ENCODE peak calls at places on chromosomes 12 and 14, in four cellular contexts. One of them, this sample, is unnamed.

GRCh38 chr12:57720606-57721595 is 17.6 kb downstream of the AGAP2 start:
- DNase-seq in K562: no peak
- DNase-seq in A549: no peak
- DNase-seq in HepG2: no peak
- DNase-seq in this sample: no peak

GRCh38 chr14:54188036-54188666 is 208.7 kb upstream of the CDKN3 start:
- DNase-seq in K562: no peak
- DNase-seq in A549: no peak
- DNase-seq in HepG2: no peak
- DNase-seq in this sample: no peak

GRCh38 chr12:29762637-29763300 is 21.0 kb downstream of the TMTC1 start:
- DNase-seq in K562: no peak
- DNase-seq in A549: no peak
- DNase-seq in HepG2: no peak
- DNase-seq in this sample: no peak

GRCh38 chr12:101021911-101022388 is 188.1 kb downstream of the SLC5A8 start:
- DNase-seq in K562: no peak
- DNase-seq in A549: peak; percentile 35
- DNase-seq in HepG2: peak; percentile 5
- DNase-seq in this sample: peak; percentile 76

GRCh38 chr12:17079251-17079909 is 473.4 kb upstream of the LMO3 start:
- DNase-seq in K562: no peak
- DNase-seq in A549: no peak
- DNase-seq in HepG2: peak; percentile 1
- DNase-seq in this sample: no peak

GRCh38 chr12:109720152-109720855 is 6.7 kb downstream of the FAM222A start:
- DNase-seq in K562: no peak
- DNase-seq in A549: no peak
- DNase-seq in HepG2: no peak
- DNase-seq in this sample: no peak

GRCh38 chr14:104600141-104600643 is 4.4 kb downstream of the TMEM179 start:
- DNase-seq in K562: no peak
- DNase-seq in A549: peak; percentile 55
- DNase-seq in HepG2: no peak
- DNase-seq in this sample: no peak

GRCh38 chr12:98227162-98227561 is 288.2 kb upstream of the TMPO start:
- DNase-seq in K562: peak; percentile 13
- DNase-seq in A549: peak; percentile 45
- DNase-seq in HepG2: peak; percentile 6
- DNase-seq in this sample: no peak

GRCh38 chr12:90974286-90974685 is 19.3 kb upstream of the CCER1 start:
- DNase-seq in K562: no peak
- DNase-seq in A549: peak; percentile 13
- DNase-seq in HepG2: no peak
- DNase-seq in this sample: no peak

GRCh38 chr14:96205059-96205993 is 687 bp downstream of the BDKRB2 start:
- DNase-seq in K562: no peak
- DNase-seq in A549: no peak
- DNase-seq in HepG2: no peak
- DNase-seq in this sample: no peak

GRCh38 chr14:65496178-65496993 is 83.9 kb downstream of the FUT8 start:
- DNase-seq in K562: no peak
- DNase-seq in A549: peak; percentile 24
- DNase-seq in HepG2: no peak
- DNase-seq in this sample: no peak

GRCh38 chr14:20428010-20428365 is 8.0 kb downstream of the KLHL33 start:
- DNase-seq in K562: no peak
- DNase-seq in A549: no peak
- DNase-seq in HepG2: no peak
- DNase-seq in this sample: no peak

GRCh38 chr12:118064608-118065007 is 3.6 kb upstream of the WSB2 start:
- DNase-seq in K562: peak; percentile 35
- DNase-seq in A549: no peak
- DNase-seq in HepG2: no peak
- DNase-seq in this sample: peak; percentile 9

DNA sequence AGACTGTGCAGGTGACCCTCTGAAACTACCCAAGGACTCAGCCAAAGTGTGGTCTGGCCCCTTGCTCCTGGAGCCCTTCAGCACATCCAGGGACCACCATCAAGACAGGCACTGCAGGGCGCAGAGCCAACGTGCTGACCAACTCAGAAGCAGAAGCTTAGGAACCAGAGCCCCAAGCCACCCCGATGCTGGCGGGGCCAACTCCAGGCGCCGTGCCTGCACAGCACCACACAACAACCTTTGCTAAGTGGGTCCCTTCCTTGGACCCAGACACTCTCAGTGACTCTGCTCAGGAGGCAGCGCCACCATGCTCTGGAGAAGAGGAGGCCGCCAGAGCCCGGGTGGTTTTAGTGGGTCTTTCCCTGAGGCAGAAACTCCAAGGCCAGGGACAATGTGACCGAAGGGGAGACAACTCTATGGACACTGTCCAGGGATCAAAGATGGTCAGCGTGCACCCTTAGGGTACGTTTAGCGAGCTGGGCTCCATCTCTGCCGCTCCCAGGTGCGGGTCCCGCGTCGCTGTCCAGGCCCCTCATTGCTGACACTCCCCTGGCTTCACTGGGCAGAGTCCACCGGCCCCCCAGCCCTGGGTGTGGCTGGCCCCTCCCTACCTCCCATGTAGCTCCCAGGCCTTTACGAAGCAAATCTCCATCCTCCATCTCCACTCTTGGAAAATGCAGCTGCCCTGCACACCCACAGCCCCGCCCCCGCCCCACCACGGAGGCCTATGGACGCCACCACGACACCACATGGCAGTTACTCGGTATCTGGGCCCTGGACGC is 16.1 kb downstream of the CHGA start:
- DNase-seq in K562: no peak
- DNase-seq in A549: no peak
- DNase-seq in HepG2: no peak
- DNase-seq in this sample: no peak
- TF ChIP-seq MYC in K562: no peak
- TF ChIP-seq MYC in A549: no peak
- TF ChIP-seq MYC in HepG2: no peak
- TF ChIP-seq MYC in this sample: no peak

GRCh38 chr14:35867280-35867629 is 41.1 kb downstream of the BRMS1L start:
- DNase-seq in K562: no peak
- DNase-seq in A549: no peak
- DNase-seq in HepG2: no peak
- DNase-seq in this sample: peak; percentile 50
- TF ChIP-seq MYC in K562: no peak
- TF ChIP-seq MYC in A549: no peak
- TF ChIP-seq MYC in HepG2: no peak
- TF ChIP-seq MYC in this sample: no peak

GRCh38 chr12:51621155-51621922 is 30.3 kb downstream of the SCN8A start:
- DNase-seq in K562: no peak
- DNase-seq in A549: no peak
- DNase-seq in HepG2: no peak
- DNase-seq in this sample: peak; percentile 66

GRCh38 chr12:51626115-51626514 is 35.1 kb downstream of the SCN8A start:
- DNase-seq in K562: no peak
- DNase-seq in A549: no peak
- DNase-seq in HepG2: peak; percentile 26
- DNase-seq in this sample: no peak

GRCh38 chr12:51625370-51625769 is 34.3 kb downstream of the SCN8A start:
- DNase-seq in K562: no peak
- DNase-seq in A549: no peak
- DNase-seq in HepG2: no peak
- DNase-seq in this sample: no peak

GRCh38 chr12:51620448-51620847 is 29.4 kb downstream of the SCN8A start:
- DNase-seq in K562: no peak
- DNase-seq in A549: no peak
- DNase-seq in HepG2: no peak
- DNase-seq in this sample: no peak

GRCh38 chr12:51622564-51622963 is 31.5 kb downstream of the SCN8A start:
- DNase-seq in K562: no peak
- DNase-seq in A549: no peak
- DNase-seq in HepG2: no peak
- DNase-seq in this sample: no peak
- TF ChIP-seq MYC in K562: no peak
- TF ChIP-seq MYC in A549: no peak
- TF ChIP-seq MYC in HepG2: no peak
- TF ChIP-seq MYC in this sample: no peak

GRCh38 chr12:103757248-103757647 is 83.8 kb downstream of the NT5DC3 start:
- DNase-seq in K562: no peak
- DNase-seq in A549: no peak
- DNase-seq in HepG2: no peak
- DNase-seq in this sample: no peak
- TF ChIP-seq MYC in K562: no peak
- TF ChIP-seq MYC in A549: no peak
- TF ChIP-seq MYC in HepG2: no peak
- TF ChIP-seq MYC in this sample: no peak

GRCh38 chr14:106625181-106625580 is 1098.8 kb downstream of the TMEM121 start:
- DNase-seq in K562: no peak
- DNase-seq in A549: no peak
- DNase-seq in HepG2: no peak
- DNase-seq in this sample: no peak
- TF ChIP-seq MYC in K562: no peak
- TF ChIP-seq MYC in A549: no peak
- TF ChIP-seq MYC in HepG2: no peak
- TF ChIP-seq MYC in this sample: no peak